ENCODE peak calls at places on chromosomes 7 and 10, in seven cellular contexts. One of them, this sample, is unnamed.

GRCh38 chr7:69775231-69775771 is 177.0 kb downstream of the AUTS2 start:
- DNase-seq in fibroblast of lung: peak
- DNase-seq in Calu3: no peak
- DNase-seq in left lung: no peak
- DNase-seq in AG09319: no peak
- DNase-seq in ascending aorta: no peak
- DNase-seq in BE2C: peak
- DNase-seq in this sample: no peak

GRCh38 chr7:135386181-135386580 is 123.7 kb downstream of the CNOT4 start:
- DNase-seq in fibroblast of lung: peak
- DNase-seq in Calu3: no peak
- DNase-seq in left lung: no peak
- DNase-seq in AG09319: no peak
- DNase-seq in ascending aorta: no peak
- DNase-seq in BE2C: no peak
- DNase-seq in this sample: no peak

GRCh38 chr10:79407397-79407796 is 38.0 kb downstream of the ZCCHC24 start:
- DNase-seq in fibroblast of lung: no peak
- DNase-seq in Calu3: no peak
- DNase-seq in left lung: peak
- DNase-seq in AG09319: no peak
- DNase-seq in ascending aorta: no peak
- DNase-seq in BE2C: no peak
- DNase-seq in this sample: peak

GRCh38 chr10:112359606-112360307 is 14.2 kb upstream of the ACSL5 start:
- DNase-seq in fibroblast of lung: no peak
- DNase-seq in Calu3: no peak
- DNase-seq in left lung: no peak
- DNase-seq in AG09319: no peak
- DNase-seq in ascending aorta: peak
- DNase-seq in BE2C: no peak
- DNase-seq in this sample: no peak

GRCh38 chr10:132101529-132101928 is 35.8 kb downstream of the JAKMIP3 start:
- DNase-seq in fibroblast of lung: no peak
- DNase-seq in Calu3: no peak
- DNase-seq in left lung: peak
- DNase-seq in AG09319: no peak
- DNase-seq in ascending aorta: no peak
- DNase-seq in BE2C: peak
- DNase-seq in this sample: no peak

GRCh38 chr7:72818663-72819366 is 9.2 kb downstream of the TYW1B start:
- DNase-seq in fibroblast of lung: no peak
- DNase-seq in Calu3: no peak
- DNase-seq in left lung: no peak
- DNase-seq in AG09319: no peak
- DNase-seq in ascending aorta: no peak
- DNase-seq in BE2C: no peak
- DNase-seq in this sample: no peak

GRCh38 chr10:100347568-100348195 is 649 bp downstream of the SCD start:
- DNase-seq in fibroblast of lung: peak
- DNase-seq in Calu3: no peak
- DNase-seq in left lung: no peak
- DNase-seq in AG09319: no peak
- DNase-seq in ascending aorta: no peak
- DNase-seq in BE2C: peak
- DNase-seq in this sample: no peak

GRCh38 chr10:42594246-42594650 is 44.1 kb downstream of the ZNF33B start:
- DNase-seq in fibroblast of lung: peak
- DNase-seq in Calu3: no peak
- DNase-seq in left lung: no peak
- DNase-seq in AG09319: no peak
- DNase-seq in ascending aorta: no peak
- DNase-seq in BE2C: no peak
- DNase-seq in this sample: no peak

GRCh38 chr7:116802784-116803183 is 59.6 kb upstream of the CAPZA2 start:
- DNase-seq in fibroblast of lung: peak
- DNase-seq in Calu3: peak
- DNase-seq in left lung: no peak
- DNase-seq in AG09319: no peak
- DNase-seq in ascending aorta: no peak
- DNase-seq in BE2C: peak
- DNase-seq in this sample: no peak

GRCh38 chr7:28984631-28985030 is 26.5 kb upstream of the TRIL start:
- DNase-seq in fibroblast of lung: peak
- DNase-seq in Calu3: peak
- DNase-seq in left lung: peak
- DNase-seq in AG09319: peak
- DNase-seq in ascending aorta: peak
- DNase-seq in BE2C: peak
- DNase-seq in this sample: peak

GRCh38 chr7:28983396-28984190 is 25.5 kb upstream of the TRIL start:
- DNase-seq in fibroblast of lung: no peak
- DNase-seq in Calu3: no peak
- DNase-seq in left lung: no peak
- DNase-seq in AG09319: no peak
- DNase-seq in ascending aorta: no peak
- DNase-seq in BE2C: peak
- DNase-seq in this sample: no peak

GRCh38 chr7:28986028-28986427 is 27.9 kb upstream of the TRIL start:
- DNase-seq in fibroblast of lung: no peak
- DNase-seq in Calu3: peak
- DNase-seq in left lung: peak
- DNase-seq in AG09319: no peak
- DNase-seq in ascending aorta: no peak
- DNase-seq in BE2C: no peak
- DNase-seq in this sample: peak

GRCh38 chr7:28986723-28987122 is 28.6 kb upstream of the TRIL start:
- DNase-seq in fibroblast of lung: peak
- DNase-seq in Calu3: no peak
- DNase-seq in left lung: no peak
- DNase-seq in AG09319: peak
- DNase-seq in ascending aorta: no peak
- DNase-seq in BE2C: no peak
- DNase-seq in this sample: no peak

GRCh38 chr7:28984219-28984618 is 26.1 kb upstream of the TRIL start:
- DNase-seq in fibroblast of lung: no peak
- DNase-seq in Calu3: no peak
- DNase-seq in left lung: peak
- DNase-seq in AG09319: no peak
- DNase-seq in ascending aorta: no peak
- DNase-seq in BE2C: no peak
- DNase-seq in this sample: peak
- TF ChIP-seq CTCF in fibroblast of lung: no peak
- TF ChIP-seq CTCF in Calu3: no peak
- TF ChIP-seq CTCF in left lung: no peak
- TF ChIP-seq CTCF in AG09319: no peak
- TF ChIP-seq CTCF in ascending aorta: no peak
- TF ChIP-seq CTCF in BE2C: no peak
- TF ChIP-seq CTCF in this sample: no peak

GRCh38 chr7:27235387-27236052 is 7.1 kb upstream of the EVX1 start:
- DNase-seq in fibroblast of lung: peak
- DNase-seq in Calu3: peak
- DNase-seq in left lung: no peak
- DNase-seq in AG09319: no peak
- DNase-seq in ascending aorta: no peak
- DNase-seq in BE2C: peak
- DNase-seq in this sample: no peak
- TF ChIP-seq CTCF in fibroblast of lung: no peak
- TF ChIP-seq CTCF in Calu3: peak
- TF ChIP-seq CTCF in left lung: peak
- TF ChIP-seq CTCF in AG09319: peak
- TF ChIP-seq CTCF in ascending aorta: peak
- TF ChIP-seq CTCF in BE2C: peak
- TF ChIP-seq CTCF in this sample: peak

GRCh38 chr7:91957236-91957635 is 16.6 kb downstream of the AKAP9 start:
- DNase-seq in fibroblast of lung: no peak
- DNase-seq in Calu3: no peak
- DNase-seq in left lung: no peak
- DNase-seq in AG09319: no peak
- DNase-seq in ascending aorta: no peak
- DNase-seq in BE2C: no peak
- DNase-seq in this sample: no peak

GRCh38 chr7:91959023-91959422 is 18.4 kb downstream of the AKAP9 start:
- DNase-seq in fibroblast of lung: no peak
- DNase-seq in Calu3: no peak
- DNase-seq in left lung: no peak
- DNase-seq in AG09319: no peak
- DNase-seq in ascending aorta: no peak
- DNase-seq in BE2C: no peak
- DNase-seq in this sample: no peak

GRCh38 chr7:91957823-91958222 is 17.2 kb downstream of the AKAP9 start:
- DNase-seq in fibroblast of lung: no peak
- DNase-seq in Calu3: no peak
- DNase-seq in left lung: no peak
- DNase-seq in AG09319: no peak
- DNase-seq in ascending aorta: no peak
- DNase-seq in BE2C: no peak
- DNase-seq in this sample: no peak

GRCh38 chr7:91949221-91950009 is 8.8 kb downstream of the AKAP9 start:
- DNase-seq in fibroblast of lung: peak
- DNase-seq in Calu3: no peak
- DNase-seq in left lung: no peak
- DNase-seq in AG09319: no peak
- DNase-seq in ascending aorta: no peak
- DNase-seq in BE2C: no peak
- DNase-seq in this sample: no peak

DNA sequence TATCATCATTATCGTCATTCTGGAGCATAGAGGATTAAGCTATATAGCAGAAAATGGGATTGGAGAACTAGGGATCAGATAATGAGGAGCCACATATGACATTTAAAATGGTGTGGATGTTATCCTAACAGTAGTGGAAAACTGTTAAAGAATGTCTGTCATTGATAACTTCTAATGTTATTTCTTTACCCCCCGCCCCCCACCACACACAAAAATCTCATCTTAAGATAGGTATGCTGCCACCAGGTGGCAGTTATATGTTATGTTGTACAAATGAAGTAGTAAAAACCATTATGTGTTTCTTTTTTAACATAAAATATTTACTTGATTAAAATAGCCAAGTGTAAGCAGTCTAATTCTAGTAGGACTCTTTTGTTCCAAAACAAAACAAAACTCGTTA is 13.0 kb downstream of the AKAP9 start:
- DNase-seq in fibroblast of lung: peak
- DNase-seq in Calu3: no peak
- DNase-seq in left lung: no peak
- DNase-seq in AG09319: no peak
- DNase-seq in ascending aorta: no peak
- DNase-seq in BE2C: no peak
- DNase-seq in this sample: no peak
- TF ChIP-seq CTCF in fibroblast of lung: peak
- TF ChIP-seq CTCF in Calu3: peak
- TF ChIP-seq CTCF in left lung: no peak
- TF ChIP-seq CTCF in AG09319: no peak
- TF ChIP-seq CTCF in ascending aorta: no peak
- TF ChIP-seq CTCF in BE2C: peak
- TF ChIP-seq CTCF in this sample: no peak

GRCh38 chr7:42911482-42912447 is at the start of gene C7orf25:
- DNase-seq in fibroblast of lung: peak
- DNase-seq in Calu3: peak
- DNase-seq in left lung: peak
- DNase-seq in AG09319: peak
- DNase-seq in ascending aorta: peak
- DNase-seq in BE2C: peak
- DNase-seq in this sample: peak
- TF ChIP-seq CTCF in fibroblast of lung: no peak
- TF ChIP-seq CTCF in Calu3: no peak
- TF ChIP-seq CTCF in left lung: no peak
- TF ChIP-seq CTCF in AG09319: no peak
- TF ChIP-seq CTCF in ascending aorta: no peak
- TF ChIP-seq CTCF in BE2C: no peak
- TF ChIP-seq CTCF in this sample: no peak

GRCh38 chr7:126790763-126791162 is 462.0 kb downstream of the GRM8 start:
- DNase-seq in fibroblast of lung: no peak
- DNase-seq in Calu3: no peak
- DNase-seq in left lung: no peak
- DNase-seq in AG09319: no peak
- DNase-seq in ascending aorta: no peak
- DNase-seq in BE2C: peak
- DNase-seq in this sample: no peak
- TF ChIP-seq CTCF in fibroblast of lung: no peak
- TF ChIP-seq CTCF in Calu3: no peak
- TF ChIP-seq CTCF in left lung: no peak
- TF ChIP-seq CTCF in AG09319: no peak
- TF ChIP-seq CTCF in ascending aorta: no peak
- TF ChIP-seq CTCF in BE2C: peak
- TF ChIP-seq CTCF in this sample: no peak

GRCh38 chr10:63987212-63987611 is 466.0 kb downstream of the REEP3 start:
- DNase-seq in fibroblast of lung: no peak
- DNase-seq in Calu3: no peak
- DNase-seq in left lung: no peak
- DNase-seq in AG09319: no peak
- DNase-seq in ascending aorta: no peak
- DNase-seq in BE2C: no peak
- DNase-seq in this sample: no peak
- TF ChIP-seq CTCF in fibroblast of lung: no peak
- TF ChIP-seq CTCF in Calu3: peak
- TF ChIP-seq CTCF in left lung: no peak
- TF ChIP-seq CTCF in AG09319: no peak
- TF ChIP-seq CTCF in ascending aorta: no peak
- TF ChIP-seq CTCF in BE2C: peak
- TF ChIP-seq CTCF in this sample: no peak

DNA sequence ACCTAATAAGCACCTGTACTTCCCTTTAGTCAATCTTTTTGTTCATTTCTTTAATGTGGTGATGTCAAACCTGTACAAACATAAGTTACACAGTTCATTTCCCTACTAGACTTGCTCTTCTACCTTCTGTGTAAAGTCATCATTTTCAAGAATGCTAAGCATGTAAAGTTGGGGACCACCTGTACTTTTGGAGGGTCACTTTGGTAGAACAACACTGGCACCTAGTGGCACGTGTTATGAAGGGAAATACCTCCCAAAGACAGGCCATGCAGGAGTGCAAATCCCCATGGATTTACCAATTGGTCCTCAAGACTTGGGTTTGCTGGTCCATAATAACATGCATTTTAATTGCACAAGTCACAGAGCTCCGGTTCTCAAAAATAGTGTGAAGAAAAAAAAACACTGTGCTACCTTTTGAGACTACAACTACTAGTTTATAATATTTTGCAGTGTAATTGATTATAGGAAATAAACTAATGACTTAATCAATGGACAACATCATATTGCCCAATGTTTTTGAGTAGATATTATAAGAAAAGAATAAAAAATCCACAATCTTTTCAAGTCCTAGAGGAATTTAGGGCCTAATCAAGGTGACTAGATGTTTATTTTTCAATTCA is 431.4 kb upstream of the IGFBP3 start:
- DNase-seq in fibroblast of lung: peak
- DNase-seq in Calu3: peak
- DNase-seq in left lung: no peak
- DNase-seq in AG09319: peak
- DNase-seq in ascending aorta: no peak
- DNase-seq in BE2C: peak
- DNase-seq in this sample: no peak
- TF ChIP-seq CTCF in fibroblast of lung: peak
- TF ChIP-seq CTCF in Calu3: peak
- TF ChIP-seq CTCF in left lung: peak
- TF ChIP-seq CTCF in AG09319: peak
- TF ChIP-seq CTCF in ascending aorta: peak
- TF ChIP-seq CTCF in BE2C: peak
- TF ChIP-seq CTCF in this sample: peak

GRCh38 chr7:20684581-20684980 is 69.1 kb downstream of the ABCB5 start:
- DNase-seq in fibroblast of lung: no peak
- DNase-seq in Calu3: no peak
- DNase-seq in left lung: no peak
- DNase-seq in AG09319: no peak
- DNase-seq in ascending aorta: no peak
- DNase-seq in BE2C: no peak
- DNase-seq in this sample: no peak
- TF ChIP-seq CTCF in fibroblast of lung: no peak
- TF ChIP-seq CTCF in Calu3: no peak
- TF ChIP-seq CTCF in left lung: no peak
- TF ChIP-seq CTCF in AG09319: no peak
- TF ChIP-seq CTCF in ascending aorta: no peak
- TF ChIP-seq CTCF in BE2C: no peak
- TF ChIP-seq CTCF in this sample: no peak

This sample was measured in lower lobe of right lung.